ENCODE peak calls at places on chromosomes 5 and 9, in ten cellular contexts. S is cardiac muscle cell, C is heart left ventricle, U is adrenal gland, E is psoas muscle, W is Caco-2, J is Peyer's patch, R is GM12865, L is brain microvascular endothelial cell, P is lower lobe of right lung. O is an unnamed sample.

GRCh38 chr5:136731241-136731885 is 366.0 kb upstream of the TRPC7 start:
- DNase-seq in S (no peak), C (no peak), U (no peak), E (no peak), W (no peak), J (no peak), R (no peak), L (no peak), P (no peak), O (peak)

GRCh38 chr5:133983674-133984073 is 15.2 kb upstream of the C5orf15 start:
- DNase-seq in S (no peak), C (no peak), U (peak), E (no peak), W (no peak), J (no peak), R (no peak), L (no peak), P (no peak), O (no peak)

GRCh38 chr9:79731483-79731882 is 159.7 kb downstream of the TLE4 start:
- DNase-seq in S (no peak), C (no peak), U (no peak), E (no peak), W (no peak), J (no peak), R (peak), L (no peak), P (no peak), O (no peak)

GRCh38 chr5:94433393-94434149 is 184.8 kb downstream of the KIAA0825 start:
- DNase-seq in S (peak), C (no peak), U (peak), E (no peak), W (no peak), J (no peak), R (peak), L (peak), P (no peak), O (peak)

GRCh38 chr9:112076814-112077213 is 98.3 kb downstream of the SUSD1 start:
- DNase-seq in S (peak), C (no peak), U (no peak), E (no peak), W (no peak), J (no peak), R (peak), L (no peak), P (no peak), O (no peak)

GRCh38 chr9:124697326-124698200 is 73.5 kb downstream of the NR6A1 start:
- DNase-seq in S (peak), C (no peak), U (no peak), E (no peak), W (no peak), J (no peak), R (no peak), L (peak), P (no peak), O (no peak)

GRCh38 chr9:107387401-107387800 is 102.2 kb downstream of the KLF4 start:
- DNase-seq in S (peak), C (peak), U (no peak), E (no peak), W (no peak), J (no peak), R (no peak), L (no peak), P (no peak), O (no peak)

GRCh38 chr9:108053555-108054061 is 564.0 kb upstream of the KLF4 start:
- DNase-seq in S (peak), C (peak), U (peak), E (peak), W (no peak), J (peak), R (no peak), L (peak), P (peak), O (peak)

GRCh38 chr5:179302499-179303185 is 42.6 kb downstream of the ADAMTS2 start:
- DNase-seq in S (no peak), C (no peak), U (no peak), E (no peak), W (peak), J (peak), R (no peak), L (peak), P (no peak), O (no peak)

GRCh38 chr5:944992-945685 is 52.5 kb downstream of the TRIP13 start:
- DNase-seq in S (no peak), C (no peak), U (no peak), E (no peak), W (no peak), J (no peak), R (no peak), L (no peak), P (no peak), O (no peak)

GRCh38 chr5:145978171-145978570 is 41.8 kb downstream of the SH3RF2 start:
- DNase-seq in S (no peak), C (no peak), U (no peak), E (no peak), W (peak), J (no peak), R (no peak), L (no peak), P (no peak), O (no peak)

GRCh38 chr9:88322906-88323566 is 65.2 kb upstream of the SPIN1 start:
- DNase-seq in S (peak), C (no peak), U (no peak), E (no peak), W (no peak), J (no peak), R (peak), L (peak), P (no peak), O (no peak)

GRCh38 chr5:36637516-36637915 is 31.1 kb downstream of the SLC1A3 start:
- DNase-seq in S (no peak), C (no peak), U (no peak), E (no peak), W (no peak), J (no peak), R (no peak), L (no peak), P (no peak), O (no peak)

GRCh38 chr9:126456396-126456795 is 129.8 kb downstream of the MVB12B start:
- DNase-seq in S (peak), C (no peak), U (no peak), E (no peak), W (no peak), J (no peak), R (no peak), L (no peak), P (no peak), O (no peak)
- TF ChIP-seq CTCF in S (no peak), C (no peak), U (no peak), E (no peak), W (no peak), J (no peak), R (no peak), L (no peak), P (no peak), O (no peak)

GRCh38 chr9:128097156-128098016 is 29.4 kb downstream of the SLC25A25 start:
- DNase-seq in S (no peak), C (no peak), U (peak), E (no peak), W (no peak), J (no peak), R (no peak), L (no peak), P (peak), O (no peak)
- H3K4me3 ChIP-seq in S (no peak), C (peak), U (no peak), E (peak), W (no peak), J (no peak), R (no peak), L (no peak), P (peak), O (no peak)

GRCh38 chr9:13291718-13292117 is 12.2 kb upstream of the MPDZ start:
- DNase-seq in S (no peak), C (no peak), U (no peak), E (no peak), W (no peak), J (no peak), R (no peak), L (no peak), P (no peak), O (no peak)
- TF ChIP-seq CTCF in S (no peak), C (no peak), U (no peak), E (no peak), W (no peak), J (no peak), R (no peak), L (no peak), P (no peak), O (no peak)

GRCh38 chr5:141875022-141875740 is 3.0 kb downstream of the PCDH1 start:
- DNase-seq in S (no peak), C (no peak), U (no peak), E (no peak), W (no peak), J (peak), R (no peak), L (no peak), P (no peak), O (no peak)
- H3K4me3 ChIP-seq in S (no peak), C (peak), U (no peak), E (peak), W (peak), J (peak), R (no peak), L (no peak), P (peak), O (no peak)

GRCh38 chr5:132653716-132654115 is 4.3 kb upstream of the IL13 start:
- DNase-seq in S (no peak), C (no peak), U (no peak), E (no peak), W (no peak), J (no peak), R (no peak), L (no peak), P (no peak), O (no peak)
- TF ChIP-seq CTCF in S (no peak), C (no peak), U (no peak), E (no peak), W (no peak), J (no peak), R (no peak), L (no peak), P (no peak), O (no peak)

DNA sequence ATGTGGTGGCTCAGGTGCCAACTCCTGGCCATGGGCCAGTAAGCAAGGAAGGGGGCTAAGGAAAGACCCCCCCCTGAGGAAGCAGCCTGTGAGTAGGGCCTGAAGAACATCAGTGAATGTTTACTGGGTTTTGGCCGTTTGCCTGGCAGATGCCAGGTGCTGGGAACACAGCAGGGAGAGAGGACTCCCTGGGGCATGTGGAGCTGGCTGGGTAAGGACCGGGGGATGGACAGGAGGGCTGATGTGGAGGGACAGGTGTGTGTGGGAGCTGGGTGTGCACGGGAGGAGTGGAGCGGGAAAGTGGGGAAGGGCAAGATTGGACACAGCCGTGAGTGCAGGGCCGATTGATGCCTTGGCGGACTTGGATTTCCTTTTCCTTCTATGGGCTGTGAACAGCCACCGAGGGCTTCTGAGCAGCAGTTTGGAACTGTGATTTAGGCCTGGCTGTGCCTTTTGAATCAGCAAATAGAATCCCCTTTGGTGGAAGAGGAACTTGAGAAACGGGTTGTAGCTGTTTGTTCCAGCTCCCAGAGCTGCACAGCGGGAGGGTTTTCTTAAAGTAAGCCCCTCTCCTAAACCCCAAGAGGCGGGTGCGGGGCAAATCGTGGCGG is 3.1 kb downstream of the HMCN2 start:
- DNase-seq in S (no peak), C (peak), U (no peak), E (no peak), W (no peak), J (no peak), R (peak), L (no peak), P (no peak), O (no peak)
- H3K4me3 ChIP-seq in S (no peak), C (peak), U (no peak), E (peak), W (no peak), J (no peak), R (no peak), L (no peak), P (no peak), O (no peak)

DNA sequence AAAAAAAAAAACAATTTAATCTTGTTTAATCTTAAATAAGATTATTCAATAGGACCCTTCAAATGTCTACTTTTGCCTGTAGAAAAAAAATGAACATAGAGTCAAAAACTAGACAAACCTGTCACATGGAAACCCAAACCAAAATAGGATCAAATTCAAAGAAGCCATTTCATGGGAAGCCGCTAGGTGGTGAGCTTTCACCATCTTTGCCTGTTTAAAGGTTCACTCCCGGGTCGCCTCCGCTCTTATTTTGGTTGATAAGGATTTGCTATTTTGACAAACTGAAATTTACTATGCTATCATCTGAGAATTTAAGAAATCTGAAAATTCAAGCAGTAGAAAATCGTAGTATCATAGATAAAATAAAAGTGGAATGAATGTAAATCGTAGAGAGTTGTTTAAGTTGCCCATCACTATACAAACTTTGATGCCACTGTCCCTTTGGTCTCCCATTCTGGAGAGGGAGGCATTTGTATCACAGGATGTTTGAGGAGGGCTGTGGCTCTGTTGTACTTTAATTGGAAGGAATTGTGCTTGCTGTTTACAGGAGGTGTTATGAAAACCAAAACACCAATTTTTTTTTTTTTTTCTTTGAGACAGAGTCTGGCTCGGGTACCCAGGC is 43.5 kb upstream of the DNAH5 start:
- DNase-seq in S (peak), C (no peak), U (peak), E (no peak), W (peak), J (no peak), R (peak), L (peak), P (no peak), O (no peak)
- TF ChIP-seq CTCF in S (peak), C (peak), U (peak), E (peak), W (peak), J (peak), R (peak), L (peak), P (peak), O (peak)

DNA sequence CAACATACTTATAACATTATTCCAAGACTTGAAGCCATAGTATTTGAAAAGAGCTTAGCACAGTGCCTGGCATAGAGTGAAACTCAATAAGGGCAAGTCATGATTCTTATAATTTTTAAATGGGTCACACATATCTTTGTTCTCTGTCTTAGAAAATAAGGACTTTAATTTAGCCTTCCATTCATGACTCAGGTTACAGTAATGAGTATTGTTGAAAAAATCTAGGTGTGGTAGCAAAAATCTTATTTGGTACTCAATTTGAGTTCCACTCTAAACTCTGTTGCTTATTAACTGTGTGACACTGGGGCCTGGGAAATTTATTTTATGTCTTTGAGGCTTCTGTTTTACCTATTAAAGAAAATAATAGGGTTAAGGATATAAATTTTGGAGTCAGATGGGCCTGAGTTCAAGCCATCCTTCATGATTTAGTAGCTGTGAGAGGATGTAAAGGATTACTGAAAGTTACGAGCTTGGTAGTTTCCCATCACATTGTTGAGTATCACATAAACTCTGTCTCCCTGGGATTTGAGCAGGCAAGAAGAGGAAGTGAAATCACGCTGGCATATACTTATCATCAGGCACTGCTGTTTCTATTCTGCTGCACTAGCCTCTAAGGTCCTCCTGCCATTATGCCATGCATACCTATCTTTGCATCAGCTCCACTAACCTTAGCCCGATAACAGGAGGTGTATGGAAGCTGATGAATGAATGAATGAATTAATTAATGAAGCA is 1.5 kb downstream of the SPINK9 start:
- DNase-seq in S (no peak), C (no peak), U (no peak), E (no peak), W (no peak), J (no peak), R (peak), L (no peak), P (no peak), O (peak)
- H3K4me3 ChIP-seq in S (no peak), C (no peak), U (no peak), E (no peak), W (no peak), J (no peak), R (no peak), L (no peak), P (no peak), O (no peak)

DNA sequence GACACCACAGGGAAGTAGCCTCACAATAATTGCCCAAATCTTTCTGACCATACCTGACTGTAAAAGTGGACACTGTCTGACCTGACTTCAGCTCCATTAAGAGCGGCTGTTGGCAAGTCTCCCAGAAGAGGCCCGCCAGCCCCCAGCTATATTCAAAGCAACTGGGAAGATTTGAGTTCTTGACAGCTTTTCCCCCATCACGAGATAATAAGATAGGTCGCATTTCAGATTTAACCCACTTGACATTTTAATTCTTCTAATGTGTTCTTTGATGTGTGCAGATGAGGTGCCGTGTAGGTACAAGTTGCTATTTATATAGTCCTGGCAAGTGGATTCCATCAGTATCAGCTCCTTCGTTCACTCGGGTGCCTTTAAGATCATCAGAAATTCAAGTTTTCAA is 345.7 kb downstream of the DRD1 start:
- DNase-seq in S (no peak), C (no peak), U (no peak), E (no peak), W (no peak), J (no peak), R (no peak), L (no peak), P (no peak), O (no peak)
- TF ChIP-seq CTCF in S (no peak), C (no peak), U (no peak), E (no peak), W (no peak), J (no peak), R (no peak), L (no peak), P (no peak), O (no peak)

O was measured in AG09309.